ENCODE peak calls at places on chromosomes 13 and 19, in seven cellular contexts. O is heart left ventricle, S is cardiac fibroblast, G is testis, J is cardiac muscle cell, W is breast epithelium, D is BJ. M is an unnamed sample.

GRCh38 chr19:46514589-46515289 is 19.1 kb upstream of the PNMA8B start:
- DNase-seq in J (no peak), D (no peak), W (no peak), O (no peak), G (no peak), S (no peak), M (no peak)

GRCh38 chr19:19461671-19462622 is 53.4 kb downstream of the TSSK6 start:
- DNase-seq in D (no peak), J (peak), W (no peak), S (peak), O (peak), G (peak), M (peak)

GRCh38 chr13:112638157-112638750 is 50.3 kb upstream of the TUBGCP3 start:
- DNase-seq in J (no peak), D (no peak), G (no peak), S (no peak), O (no peak), W (no peak), M (no peak)

GRCh38 chr19:10832659-10833296 is 3.2 kb downstream of the TMED1 start:
- DNase-seq in O (no peak), S (no peak), D (no peak), W (no peak), J (no peak), G (no peak), M (no peak)

GRCh38 chr19:7476941-7477494 is 11.8 kb downstream of the PEX11G start:
- DNase-seq in W (no peak), S (no peak), G (no peak), O (no peak), J (no peak), D (no peak), M (no peak)

GRCh38 chr13:40187836-40188591 is 478.4 kb downstream of the FOXO1 start:
- DNase-seq in J (no peak), D (no peak), G (no peak), W (no peak), O (no peak), S (no peak), M (peak)

GRCh38 chr19:21532904-21533303 is 27.5 kb downstream of the ZNF429 start:
- DNase-seq in S (no peak), W (no peak), J (no peak), O (no peak), D (no peak), G (no peak), M (no peak)

GRCh38 chr13:22357132-22357531 is 686.3 kb downstream of the FGF9 start:
- DNase-seq in G (no peak), J (no peak), W (no peak), S (peak), O (peak), D (peak), M (no peak)

GRCh38 chr19:39133431-39134270 is 8.1 kb downstream of the PAK4 start:
- DNase-seq in S (no peak), O (no peak), D (no peak), G (peak), W (no peak), J (peak), M (no peak)

GRCh38 chr19:29086182-29086581 is 126.8 kb downstream of the UQCRFS1 start:
- DNase-seq in D (no peak), O (no peak), S (no peak), W (no peak), G (no peak), J (no peak), M (no peak)

GRCh38 chr19:51407631-51408131 is 9.8 kb downstream of the SIGLEC10 start:
- DNase-seq in O (no peak), S (peak), J (peak), D (no peak), W (no peak), G (peak), M (no peak)

GRCh38 chr19:31110331-31110730 is 238.9 kb downstream of the TSHZ3 start:
- DNase-seq in O (no peak), G (no peak), J (peak), W (no peak), S (peak), D (no peak), M (no peak)

GRCh38 chr19:17467471-17468301 is 2.6 kb upstream of the SLC27A1 start:
- DNase-seq in S (no peak), G (no peak), O (no peak), D (no peak), W (no peak), J (no peak), M (no peak)

GRCh38 chr19:17470204-17470841 is at the start of gene SLC27A1:
- DNase-seq in D (peak), S (peak), O (peak), J (peak), W (peak), G (peak), M (peak)

GRCh38 chr19:17469371-17470203 is 737 bp upstream of the SLC27A1 start:
- DNase-seq in W (peak), S (peak), D (no peak), J (peak), G (peak), O (peak), M (no peak)

GRCh38 chr19:17469092-17469370 is 1.3 kb upstream of the SLC27A1 start:
- DNase-seq in J (no peak), O (no peak), G (no peak), D (no peak), S (no peak), W (no peak), M (no peak)

GRCh38 chr19:17468302-17469091 is 1.8 kb upstream of the SLC27A1 start:
- DNase-seq in D (no peak), G (peak), W (peak), S (peak), J (peak), O (peak), M (no peak)
- H3K4me3 ChIP-seq in D (peak), G (peak), W (peak), S (peak), J (peak), O (peak), M (peak)

DNA sequence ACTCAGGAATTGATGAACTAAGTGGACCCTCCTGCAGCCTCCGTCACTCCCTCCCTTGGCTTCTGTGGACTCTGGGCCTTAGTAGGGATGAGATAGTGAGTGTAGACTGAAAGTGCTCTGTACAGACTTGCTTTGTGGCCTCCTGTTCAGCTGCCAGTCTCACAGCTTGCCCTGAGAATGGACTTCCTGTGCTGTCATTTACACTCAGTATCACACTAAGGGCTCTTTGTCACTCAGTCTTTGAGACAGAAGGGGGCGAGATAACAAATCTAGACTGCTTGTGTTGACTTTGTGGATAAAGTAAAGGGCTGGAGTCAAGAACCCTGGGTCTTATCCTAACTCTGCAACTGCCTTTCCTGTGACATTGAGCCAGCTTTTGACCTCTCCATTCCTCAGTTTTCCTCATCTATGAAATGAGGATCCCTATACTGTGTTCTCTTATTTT is 21.0 kb upstream of the SPRY2 start:
- DNase-seq in W (no peak), D (no peak), G (no peak), O (no peak), J (no peak), S (no peak), M (no peak)
- TF ChIP-seq CTCF in W (no peak), D (no peak), G (no peak), O (no peak), J (no peak), S (no peak), M (no peak)

GRCh38 chr19:35206379-35206778 is 22.2 kb downstream of the FAM187B start:
- DNase-seq in G (no peak), J (no peak), W (no peak), D (no peak), O (no peak), S (no peak), M (no peak)
- H3K4me3 ChIP-seq in G (no peak), J (no peak), W (no peak), D (no peak), O (no peak), S (no peak), M (no peak)

GRCh38 chr19:4515732-4516131 is 2.6 kb downstream of the PLIN4 start:
- DNase-seq in J (no peak), G (no peak), S (no peak), O (no peak), W (no peak), D (no peak), M (no peak)

GRCh38 chr19:4517451-4518057 is 732 bp downstream of the PLIN4 start:
- DNase-seq in J (no peak), W (no peak), O (no peak), S (no peak), D (no peak), G (no peak), M (no peak)

GRCh38 chr19:4518345-4519171 is at the start of gene PLIN4:
- DNase-seq in G (peak), J (peak), S (peak), D (no peak), O (peak), W (peak), M (no peak)

GRCh38 chr19:4516939-4517300 is 1.4 kb downstream of the PLIN4 start:
- DNase-seq in D (no peak), G (no peak), O (peak), S (peak), J (no peak), W (no peak), M (no peak)

GRCh38 chr19:4516199-4516938 is 1.9 kb downstream of the PLIN4 start:
- DNase-seq in O (no peak), G (no peak), W (no peak), J (no peak), S (no peak), D (no peak), M (no peak)
- TF ChIP-seq CTCF in O (no peak), G (no peak), W (no peak), J (no peak), S (no peak), D (no peak), M (no peak)